ENCODE peak calls at places on chromosomes 13 and 19, in five cellular contexts. J is kidney epithelial cell, E is HFF-Myc, M is cardiac fibroblast, L is stomach. T is an unnamed sample.

GRCh38 chr13:111175948-111176347 is 60.8 kb downstream of the ARHGEF7 start:
- DNase-seq in M (no peak), J (no peak), E (no peak), L (no peak), T (no peak)

GRCh38 chr19:39372941-39373340 is 18.0 kb downstream of the PAF1 start:
- DNase-seq in J (no peak), L (no peak), M (peak; percentile 34), E (no peak), T (no peak)

GRCh38 chr13:112169941-112170822 is 103.2 kb downstream of the SOX1 start:
- DNase-seq in J (no peak), M (no peak), L (no peak), E (no peak), T (no peak)

GRCh38 chr19:1942078-1942933 is 1.3 kb downstream of the CSNK1G2 start:
- DNase-seq in M (peak; percentile 73), L (peak; percentile 75), E (peak; percentile 17), J (no peak), T (peak; percentile 96)

GRCh38 chr19:5953680-5954213 is 24.2 kb downstream of the RANBP3 start:
- DNase-seq in J (no peak), M (peak; percentile 18), E (no peak), L (no peak), T (no peak)

GRCh38 chr19:3129112-3129511 is 6.7 kb upstream of the GNA15 start:
- DNase-seq in E (peak; percentile 29), J (no peak), M (peak; percentile 85), L (no peak), T (no peak)

GRCh38 chr13:94218537-94218936 is 260.9 kb downstream of the DCT start:
- DNase-seq in M (no peak), J (no peak), L (no peak), E (no peak), T (no peak)

GRCh38 chr19:41023193-41023592 is 32.1 kb downstream of the CYP2B6 start:
- DNase-seq in L (no peak), E (no peak), J (no peak), M (no peak), T (no peak)

GRCh38 chr13:106104281-106104901 is 431.1 kb downstream of the EFNB2 start:
- DNase-seq in E (no peak), J (peak; percentile 86), M (peak; percentile 95), L (no peak), T (no peak)

GRCh38 chr13:113115363-113116205 is 7.0 kb upstream of the F10 start:
- DNase-seq in L (peak; percentile 16), M (no peak), E (no peak), J (no peak), T (peak; percentile 61)

GRCh38 chr19:3576696-3577443 is 4.1 kb downstream of the HMG20B start:
- DNase-seq in J (no peak), M (peak; percentile 64), E (no peak), L (peak; percentile 48), T (no peak)

GRCh38 chr13:95709101-95709500 is 32.2 kb downstream of the DNAJC3 start:
- DNase-seq in J (no peak), E (no peak), L (no peak), M (no peak), T (no peak)

GRCh38 chr13:20192470-20193141 is at the start of gene GJB2:
- DNase-seq in J (no peak), L (peak; percentile 48), M (no peak), E (no peak), T (no peak)

GRCh38 chr19:56639217-56639616 is 3.7 kb upstream of the SMIM17 start:
- DNase-seq in M (peak; percentile 28), L (no peak), E (peak; percentile 6), J (no peak), T (no peak)

GRCh38 chr19:3642987-3643386 is 16.4 kb upstream of the CACTIN start:
- DNase-seq in E (no peak), J (no peak), M (no peak), L (no peak), T (no peak)

GRCh38 chr13:110448230-110448629 is 113.3 kb downstream of the RAB20 start:
- DNase-seq in J (peak; percentile 77), M (peak; percentile 67), E (no peak), L (no peak), T (no peak)

GRCh38 chr19:13718733-13719132 is 45.6 kb upstream of the MRI1 start:
- DNase-seq in J (no peak), E (no peak), M (peak; percentile 71), L (no peak), T (no peak)

GRCh38 chr19:23002690-23003422 is at the start of gene ZNF728:
- DNase-seq in M (peak; percentile 4), J (no peak), L (no peak), E (no peak), T (no peak)

GRCh38 chr19:51457351-51458013 is 772 bp downstream of the SIGLEC8 start:
- DNase-seq in J (no peak), L (no peak), E (no peak), M (no peak), T (no peak)

GRCh38 chr13:72458701-72459100 is 268.7 kb downstream of the MZT1 start:
- DNase-seq in E (no peak), J (peak; percentile 16), L (no peak), M (peak; percentile 9), T (no peak)

GRCh38 chr13:45328661-45329105 is 12.3 kb downstream of the TPT1 start:
- DNase-seq in E (no peak), L (no peak), J (no peak), M (peak; percentile 80), T (no peak)

GRCh38 chr13:97385854-97386253 is 48.1 kb upstream of the RAP2A start:
- DNase-seq in J (no peak), M (peak; percentile 36), E (no peak), L (no peak), T (no peak)

GRCh38 chr19:4069331-4069959 is 2.7 kb upstream of the ZBTB7A start:
- DNase-seq in E (no peak), J (no peak), M (no peak), L (no peak), T (peak; percentile 92)

GRCh38 chr19:12721656-12722565 is 1.8 kb downstream of the TNPO2 start:
- DNase-seq in J (peak; percentile 19), M (peak; percentile 65), L (peak; percentile 69), E (no peak), T (peak; percentile 90)

GRCh38 chr13:94435604-94436226 is 43.8 kb downstream of the DCT start:
- DNase-seq in J (peak; percentile 12), L (no peak), M (peak; percentile 68), E (peak; percentile 29), T (no peak)

GRCh38 chr19:34644991-34645461 is 31.9 kb downstream of the SCGB2B2 start:
- DNase-seq in M (no peak), L (no peak), E (no peak), J (no peak), T (no peak)

GRCh38 chr13:28046981-28047380 is 53.4 kb downstream of the FLT3 start:
- DNase-seq in E (no peak), L (no peak), M (peak; percentile 9), J (no peak), T (no peak)

GRCh38 chr13:57857945-57858344 is 226.4 kb downstream of the PCDH17 start:
- DNase-seq in M (peak; percentile 18), E (no peak), J (no peak), L (no peak), T (no peak)

GRCh38 chr19:27672309-27673047 is 1540.5 kb downstream of the UQCRFS1 start:
- DNase-seq in L (peak; percentile 15), J (no peak), M (no peak), E (no peak), T (no peak)

GRCh38 chr19:5545051-5545450 is 22.7 kb downstream of the TINCR start:
- DNase-seq in J (no peak), E (no peak), M (no peak), L (no peak), T (no peak)

GRCh38 chr13:60047943-60048342 is 115.8 kb downstream of the DIAPH3 start:
- DNase-seq in E (no peak), M (peak; percentile 5), L (no peak), J (no peak), T (no peak)

GRCh38 chr13:114123876-114124275 is 8.5 kb downstream of the RASA3 start:
- DNase-seq in J (no peak), M (no peak), L (no peak), E (no peak), T (no peak)

GRCh38 chr13:76852991-76853390 is 33.2 kb downstream of the KCTD12 start:
- DNase-seq in J (peak; percentile 51), E (no peak), M (peak; percentile 85), L (no peak), T (no peak)

DNA sequence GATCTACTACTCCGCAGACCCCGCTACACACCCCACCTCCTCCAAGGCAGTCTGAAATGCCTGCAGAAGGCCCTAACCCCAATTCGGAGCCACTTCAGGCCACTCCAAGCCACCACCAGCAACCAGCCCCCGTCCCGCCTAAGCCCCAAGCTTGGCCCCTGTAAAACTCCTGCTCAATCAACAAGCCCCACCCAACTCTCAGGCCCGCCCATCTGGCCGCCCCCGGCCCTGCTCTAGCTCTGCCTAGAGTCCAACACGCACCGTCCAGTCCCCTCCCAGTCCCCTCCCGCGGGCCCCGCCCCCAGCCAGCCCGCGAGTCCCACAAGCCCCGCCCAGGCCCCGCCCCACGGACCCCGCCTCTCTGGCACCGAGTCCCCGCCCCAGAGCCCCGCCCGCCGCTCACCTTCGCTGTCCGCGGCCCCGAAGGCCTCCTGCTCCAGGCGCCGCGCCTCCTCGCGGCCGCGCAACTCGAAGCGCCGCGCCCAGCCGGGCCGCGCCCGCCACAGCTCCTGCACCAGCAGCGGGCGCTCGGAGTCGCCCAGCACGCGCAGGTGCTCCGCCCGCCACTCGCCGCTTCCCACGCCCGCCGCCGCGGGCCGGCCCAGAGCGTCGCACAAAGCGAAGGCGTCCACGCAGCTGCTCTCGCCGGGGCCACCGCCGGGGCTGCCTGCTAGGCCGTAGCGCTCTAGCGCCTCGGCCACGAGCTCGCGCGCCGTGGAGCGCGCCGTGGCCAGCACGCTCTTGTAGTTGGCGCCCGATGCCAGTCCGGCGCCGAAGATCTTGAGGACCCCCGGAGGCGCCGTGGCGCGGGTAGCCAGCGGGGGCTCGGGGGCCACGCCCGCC is 1.6 kb downstream of the RASIP1 start:
- DNase-seq in M (peak; percentile 69), L (peak; percentile 96), J (no peak), E (no peak), T (peak; percentile 97)
- H3K4me3 ChIP-seq in M (peak overlapping the region; percentile 36), L (peak overlapping the region; percentile 56), J (peak overlapping the region; percentile 31), E (peak overlapping the region; percentile 41), T (peak overlapping the region; percentile 59)

GRCh38 chr13:32134241-32134801 is 102.7 kb downstream of the FRY start:
- DNase-seq in J (no peak), M (peak; percentile 64), E (no peak), L (no peak), T (no peak)

GRCh38 chr13:32136716-32137115 is 105.1 kb downstream of the FRY start:
- DNase-seq in L (no peak), J (no peak), E (no peak), M (no peak), T (no peak)

GRCh38 chr13:32136061-32136460 is 104.5 kb downstream of the FRY start:
- DNase-seq in L (no peak), M (no peak), E (no peak), J (no peak), T (no peak)

GRCh38 chr13:32135655-32136054 is 104.1 kb downstream of the FRY start:
- DNase-seq in E (peak; percentile 35), M (peak; percentile 63), J (no peak), L (no peak), T (no peak)

GRCh38 chr13:32134991-32135390 is 103.4 kb downstream of the FRY start:
- DNase-seq in E (no peak), M (peak; percentile 12), L (no peak), J (no peak), T (no peak)
- H3K4me3 ChIP-seq in E (no peak overlapping the region), M (no peak overlapping the region), L (no peak overlapping the region), J (no peak overlapping the region), T (no peak overlapping the region)

GRCh38 chr13:80133631-80134083 is 207.3 kb downstream of the SPRY2 start:
- DNase-seq in E (no peak), M (no peak), L (no peak), J (no peak), T (no peak)
- H3K4me3 ChIP-seq in E (no peak overlapping the region), M (no peak overlapping the region), L (no peak overlapping the region), J (no peak overlapping the region), T (peak overlapping the region; percentile 49)

GRCh38 chr19:17455711-17456123 is 5.0 kb downstream of the NXNL1 start:
- DNase-seq in M (no peak), E (no peak), J (no peak), L (peak; percentile 28), T (no peak)
- H3K4me3 ChIP-seq in M (no peak overlapping the region), E (no peak overlapping the region), J (no peak overlapping the region), L (no peak overlapping the region), T (no peak overlapping the region)

T was measured in spleen.